ENCODE peak calls at places on chromosomes 3 and 15, in nine cellular contexts. One of them, this sample, is unnamed.

GRCh38 chr15:88382482-88382983 is 84.7 kb downstream of the MRPL46 start:
- DNase-seq in GM23248: peak; percentile 60
- DNase-seq in AG04450: no peak
- DNase-seq in endodermal cell: no peak
- DNase-seq in CD8-positive, alpha-beta memory T cell: no peak
- DNase-seq in right cardiac atrium: no peak
- DNase-seq in tibial artery: no peak
- DNase-seq in aorta: no peak
- DNase-seq in kidney: no peak
- DNase-seq in this sample: no peak

GRCh38 chr3:20511863-20512262 is 325.9 kb upstream of the SGO1 start:
- DNase-seq in GM23248: peak; percentile 86
- DNase-seq in AG04450: peak; percentile 3
- DNase-seq in endodermal cell: peak; percentile 73
- DNase-seq in CD8-positive, alpha-beta memory T cell: no peak
- DNase-seq in right cardiac atrium: no peak
- DNase-seq in tibial artery: no peak
- DNase-seq in aorta: no peak
- DNase-seq in kidney: no peak
- DNase-seq in this sample: peak; percentile 62

GRCh38 chr3:182385356-182385755 is 407.9 kb upstream of the ATP11B start:
- DNase-seq in GM23248: no peak
- DNase-seq in AG04450: no peak
- DNase-seq in endodermal cell: no peak
- DNase-seq in CD8-positive, alpha-beta memory T cell: no peak
- DNase-seq in right cardiac atrium: no peak
- DNase-seq in tibial artery: no peak
- DNase-seq in aorta: no peak
- DNase-seq in kidney: no peak
- DNase-seq in this sample: no peak

GRCh38 chr15:57758556-57758955 is 52.0 kb downstream of the POLR2M start:
- DNase-seq in GM23248: no peak
- DNase-seq in AG04450: no peak
- DNase-seq in endodermal cell: no peak
- DNase-seq in CD8-positive, alpha-beta memory T cell: no peak
- DNase-seq in right cardiac atrium: no peak
- DNase-seq in tibial artery: no peak
- DNase-seq in aorta: no peak
- DNase-seq in kidney: no peak
- DNase-seq in this sample: no peak

GRCh38 chr15:80673561-80674244 is 21.4 kb upstream of the ABHD17C start:
- DNase-seq in GM23248: no peak
- DNase-seq in AG04450: no peak
- DNase-seq in endodermal cell: peak; percentile 60
- DNase-seq in CD8-positive, alpha-beta memory T cell: no peak
- DNase-seq in right cardiac atrium: no peak
- DNase-seq in tibial artery: no peak
- DNase-seq in aorta: no peak
- DNase-seq in kidney: no peak
- DNase-seq in this sample: no peak

GRCh38 chr3:50515565-50516047 is 12.2 kb upstream of the CACNA2D2 start:
- DNase-seq in GM23248: no peak
- DNase-seq in AG04450: no peak
- DNase-seq in endodermal cell: peak; percentile 88
- DNase-seq in CD8-positive, alpha-beta memory T cell: no peak
- DNase-seq in right cardiac atrium: peak; percentile 88
- DNase-seq in tibial artery: no peak
- DNase-seq in aorta: peak; percentile 84
- DNase-seq in kidney: peak; percentile 84
- DNase-seq in this sample: peak; percentile 13

GRCh38 chr3:59191651-59192050 is 141.8 kb upstream of the CFAP20DC start:
- DNase-seq in GM23248: peak; percentile 4
- DNase-seq in AG04450: no peak
- DNase-seq in endodermal cell: no peak
- DNase-seq in CD8-positive, alpha-beta memory T cell: no peak
- DNase-seq in right cardiac atrium: no peak
- DNase-seq in tibial artery: no peak
- DNase-seq in aorta: no peak
- DNase-seq in kidney: no peak
- DNase-seq in this sample: no peak

GRCh38 chr3:98961161-98962155 is 60.0 kb upstream of the DCBLD2 start:
- DNase-seq in GM23248: peak; percentile 87
- DNase-seq in AG04450: peak; percentile 66
- DNase-seq in endodermal cell: no peak
- DNase-seq in CD8-positive, alpha-beta memory T cell: no peak
- DNase-seq in right cardiac atrium: no peak
- DNase-seq in tibial artery: no peak
- DNase-seq in aorta: no peak
- DNase-seq in kidney: no peak
- DNase-seq in this sample: no peak

GRCh38 chr3:172332256-172333041 is 115.8 kb downstream of the GHSR start:
- DNase-seq in GM23248: peak; percentile 70
- DNase-seq in AG04450: no peak
- DNase-seq in endodermal cell: peak; percentile 87
- DNase-seq in CD8-positive, alpha-beta memory T cell: peak; percentile 39
- DNase-seq in right cardiac atrium: peak; percentile 77
- DNase-seq in tibial artery: no peak
- DNase-seq in aorta: no peak
- DNase-seq in kidney: no peak
- DNase-seq in this sample: peak; percentile 57

GRCh38 chr15:44308415-44308814 is 19.9 kb downstream of the GOLM2 start:
- DNase-seq in GM23248: no peak
- DNase-seq in AG04450: no peak
- DNase-seq in endodermal cell: no peak
- DNase-seq in CD8-positive, alpha-beta memory T cell: no peak
- DNase-seq in right cardiac atrium: no peak
- DNase-seq in tibial artery: no peak
- DNase-seq in aorta: no peak
- DNase-seq in kidney: no peak
- DNase-seq in this sample: peak; percentile 60

GRCh38 chr3:2099028-2099671 is 484 bp downstream of the CNTN4 start:
- DNase-seq in GM23248: peak; percentile 0
- DNase-seq in AG04450: no peak
- DNase-seq in endodermal cell: peak; percentile 84
- DNase-seq in CD8-positive, alpha-beta memory T cell: no peak
- DNase-seq in right cardiac atrium: peak; percentile 63
- DNase-seq in tibial artery: peak; percentile 74
- DNase-seq in aorta: no peak
- DNase-seq in kidney: peak; percentile 70
- DNase-seq in this sample: no peak

DNA sequence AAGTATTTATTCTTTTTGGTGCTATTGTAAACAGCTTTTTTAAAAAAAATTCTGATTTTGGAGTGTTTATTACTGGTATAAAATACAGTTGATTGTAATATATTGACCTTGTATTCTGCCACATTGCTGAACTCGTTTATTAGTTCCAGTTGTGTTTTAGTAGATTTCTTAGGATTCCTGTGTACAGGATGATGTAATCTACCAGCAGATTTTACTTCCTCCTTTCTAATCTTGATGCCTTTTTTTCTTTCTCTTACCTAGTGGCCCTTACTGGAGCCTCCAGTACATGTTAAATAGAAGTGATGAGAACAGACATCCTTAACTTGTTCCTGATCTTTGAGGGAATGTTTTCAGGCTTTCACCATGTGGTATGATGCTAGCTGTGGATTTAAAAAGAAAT is 70.4 kb upstream of the KY start:
- DNase-seq in GM23248: peak; percentile 6
- DNase-seq in AG04450: no peak
- DNase-seq in endodermal cell: no peak
- DNase-seq in CD8-positive, alpha-beta memory T cell: no peak
- DNase-seq in right cardiac atrium: no peak
- DNase-seq in tibial artery: no peak
- DNase-seq in aorta: no peak
- DNase-seq in kidney: no peak
- DNase-seq in this sample: no peak
- H3K27ac ChIP-seq in GM23248: no peak overlapping the region
- H3K27ac ChIP-seq in AG04450: no peak overlapping the region
- H3K27ac ChIP-seq in endodermal cell: no peak overlapping the region
- H3K27ac ChIP-seq in CD8-positive, alpha-beta memory T cell: no peak overlapping the region
- H3K27ac ChIP-seq in right cardiac atrium: no peak overlapping the region
- H3K27ac ChIP-seq in tibial artery: no peak overlapping the region
- H3K27ac ChIP-seq in aorta: no peak overlapping the region
- H3K27ac ChIP-seq in kidney: no peak overlapping the region
- H3K27ac ChIP-seq in this sample: no peak overlapping the region

GRCh38 chr3:136956994-136957393 is 789 bp upstream of the IL20RB start:
- DNase-seq in GM23248: no peak
- DNase-seq in AG04450: no peak
- DNase-seq in endodermal cell: no peak
- DNase-seq in CD8-positive, alpha-beta memory T cell: no peak
- DNase-seq in right cardiac atrium: no peak
- DNase-seq in tibial artery: no peak
- DNase-seq in aorta: no peak
- DNase-seq in kidney: no peak
- DNase-seq in this sample: no peak

GRCh38 chr3:136954980-136955780 is 2.6 kb upstream of the IL20RB start:
- DNase-seq in GM23248: peak; percentile 17
- DNase-seq in AG04450: no peak
- DNase-seq in endodermal cell: no peak
- DNase-seq in CD8-positive, alpha-beta memory T cell: no peak
- DNase-seq in right cardiac atrium: no peak
- DNase-seq in tibial artery: no peak
- DNase-seq in aorta: no peak
- DNase-seq in kidney: no peak
- DNase-seq in this sample: no peak

GRCh38 chr3:136954246-136954645 is 3.5 kb upstream of the IL20RB start:
- DNase-seq in GM23248: peak; percentile 35
- DNase-seq in AG04450: no peak
- DNase-seq in endodermal cell: no peak
- DNase-seq in CD8-positive, alpha-beta memory T cell: no peak
- DNase-seq in right cardiac atrium: no peak
- DNase-seq in tibial artery: no peak
- DNase-seq in aorta: no peak
- DNase-seq in kidney: no peak
- DNase-seq in this sample: no peak

GRCh38 chr3:136957751-136958288 is at the start of gene IL20RB:
- DNase-seq in GM23248: peak; percentile 97
- DNase-seq in AG04450: no peak
- DNase-seq in endodermal cell: peak; percentile 54
- DNase-seq in CD8-positive, alpha-beta memory T cell: no peak
- DNase-seq in right cardiac atrium: no peak
- DNase-seq in tibial artery: no peak
- DNase-seq in aorta: no peak
- DNase-seq in kidney: no peak
- DNase-seq in this sample: no peak

DNA sequence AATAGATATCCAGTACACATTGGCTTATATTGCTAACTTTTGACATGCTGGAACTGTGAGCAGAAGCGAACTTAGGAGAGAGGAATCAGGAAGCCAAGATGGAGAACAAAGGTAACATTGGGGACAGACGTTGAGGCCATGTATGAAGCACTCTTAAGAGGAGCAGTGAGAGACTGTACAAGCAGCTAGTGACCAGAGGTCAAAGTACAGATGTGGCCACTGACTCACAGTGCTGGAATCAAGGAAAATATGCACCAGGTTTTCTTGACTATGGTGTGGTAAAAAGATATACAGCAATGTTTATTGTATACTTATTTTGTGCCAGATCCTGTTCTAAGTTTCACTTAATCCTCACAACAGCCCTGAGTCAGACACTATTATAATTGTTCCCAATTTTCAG is 2.0 kb upstream of the IL20RB start:
- DNase-seq in GM23248: peak; percentile 86
- DNase-seq in AG04450: peak; percentile 81
- DNase-seq in endodermal cell: no peak
- DNase-seq in CD8-positive, alpha-beta memory T cell: no peak
- DNase-seq in right cardiac atrium: no peak
- DNase-seq in tibial artery: no peak
- DNase-seq in aorta: no peak
- DNase-seq in kidney: no peak
- DNase-seq in this sample: no peak
- H3K27ac ChIP-seq in GM23248: peak overlapping the region; percentile 75
- H3K27ac ChIP-seq in AG04450: peak overlapping the region; percentile 68
- H3K27ac ChIP-seq in endodermal cell: no peak overlapping the region
- H3K27ac ChIP-seq in CD8-positive, alpha-beta memory T cell: no peak overlapping the region
- H3K27ac ChIP-seq in right cardiac atrium: no peak overlapping the region
- H3K27ac ChIP-seq in tibial artery: no peak overlapping the region
- H3K27ac ChIP-seq in aorta: no peak overlapping the region
- H3K27ac ChIP-seq in kidney: no peak overlapping the region
- H3K27ac ChIP-seq in this sample: no peak overlapping the region

DNA sequence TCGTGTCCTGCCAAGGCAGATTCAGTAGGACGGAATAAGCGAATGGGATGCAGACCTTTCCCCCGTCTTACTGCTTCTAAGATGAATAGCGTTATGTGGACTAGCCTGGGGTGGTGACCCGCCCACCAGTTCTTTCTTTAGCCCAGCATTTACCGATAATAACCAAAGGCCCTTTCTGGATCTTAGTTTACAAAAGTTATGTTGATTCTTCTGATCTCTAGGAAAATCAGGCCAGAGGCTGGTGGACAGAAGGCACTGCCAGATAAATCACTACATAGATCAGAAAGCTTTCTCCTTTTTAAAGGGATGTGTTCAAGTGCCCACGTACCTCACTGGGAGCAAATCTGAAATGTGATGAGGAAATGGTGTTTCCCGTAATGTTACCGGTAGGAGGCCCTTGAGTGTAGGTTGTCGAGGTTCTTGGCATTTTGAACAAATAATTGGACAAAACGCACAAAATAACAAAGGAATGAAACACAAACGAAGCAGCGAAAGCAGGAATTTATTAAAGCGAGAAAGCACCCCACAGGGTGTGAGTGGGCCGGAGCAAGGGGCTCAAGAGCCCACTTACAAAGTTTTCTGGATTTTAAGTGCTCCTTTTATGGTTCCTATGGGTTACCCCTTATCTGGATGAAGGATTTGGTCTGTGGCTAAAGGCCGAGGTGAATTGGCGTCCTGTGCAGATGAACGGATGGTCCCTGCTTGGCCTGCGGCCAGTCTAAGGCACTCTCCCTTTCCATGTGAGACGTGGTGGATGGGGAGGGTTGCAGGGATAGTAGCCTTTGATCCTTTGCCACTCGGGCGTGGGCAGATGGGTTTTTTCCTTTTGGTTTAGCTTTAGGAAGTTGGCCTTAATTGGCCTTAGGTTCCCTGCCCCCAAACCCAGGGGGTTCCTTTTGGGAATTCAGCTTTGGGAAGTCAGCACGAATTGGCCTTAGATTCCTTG is 977 bp downstream of the SNX1 start:
- DNase-seq in GM23248: peak; percentile 71
- DNase-seq in AG04450: no peak
- DNase-seq in endodermal cell: peak; percentile 46
- DNase-seq in CD8-positive, alpha-beta memory T cell: no peak
- DNase-seq in right cardiac atrium: peak; percentile 66
- DNase-seq in tibial artery: no peak
- DNase-seq in aorta: no peak
- DNase-seq in kidney: no peak
- DNase-seq in this sample: peak; percentile 47
- H3K27ac ChIP-seq in GM23248: peak overlapping the region; percentile 69
- H3K27ac ChIP-seq in AG04450: peak overlapping the region; percentile 42
- H3K27ac ChIP-seq in endodermal cell: peak overlapping the region; percentile 40
- H3K27ac ChIP-seq in CD8-positive, alpha-beta memory T cell: peak overlapping the region; percentile 79
- H3K27ac ChIP-seq in right cardiac atrium: peak overlapping the region; percentile 71
- H3K27ac ChIP-seq in tibial artery: peak overlapping the region; percentile 90
- H3K27ac ChIP-seq in aorta: no peak overlapping the region
- H3K27ac ChIP-seq in kidney: peak overlapping the region; percentile 56
- H3K27ac ChIP-seq in this sample: peak overlapping the region; percentile 49

DNA sequence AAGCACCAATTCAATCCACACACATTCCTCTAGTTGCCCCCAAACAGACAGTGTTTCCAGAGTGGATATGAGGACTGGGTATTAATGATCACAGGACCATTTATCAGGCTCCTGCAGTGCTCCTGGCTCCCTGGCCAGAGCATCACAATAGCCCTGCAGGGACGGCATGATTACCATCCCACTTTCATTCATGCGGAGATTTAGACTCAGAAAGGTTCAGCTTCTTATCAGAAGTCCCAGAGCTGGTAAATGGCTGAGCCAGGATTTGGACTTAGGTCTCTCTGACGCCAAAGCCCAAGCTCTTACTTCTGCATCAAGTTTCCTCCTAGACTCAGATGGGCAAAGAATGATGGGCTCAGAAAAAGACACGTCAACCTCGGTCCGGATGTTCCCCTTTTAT is 2.9 kb upstream of the EPHB3 start:
- DNase-seq in GM23248: no peak
- DNase-seq in AG04450: no peak
- DNase-seq in endodermal cell: peak; percentile 77
- DNase-seq in CD8-positive, alpha-beta memory T cell: no peak
- DNase-seq in right cardiac atrium: no peak
- DNase-seq in tibial artery: no peak
- DNase-seq in aorta: no peak
- DNase-seq in kidney: no peak
- DNase-seq in this sample: no peak
- H3K27ac ChIP-seq in GM23248: no peak overlapping the region
- H3K27ac ChIP-seq in AG04450: no peak overlapping the region
- H3K27ac ChIP-seq in endodermal cell: no peak overlapping the region
- H3K27ac ChIP-seq in CD8-positive, alpha-beta memory T cell: no peak overlapping the region
- H3K27ac ChIP-seq in right cardiac atrium: no peak overlapping the region
- H3K27ac ChIP-seq in tibial artery: no peak overlapping the region
- H3K27ac ChIP-seq in aorta: no peak overlapping the region
- H3K27ac ChIP-seq in kidney: no peak overlapping the region
- H3K27ac ChIP-seq in this sample: no peak overlapping the region

This sample was measured in OCI-LY7.